ENCODE peak calls at places on chromosomes 3 and 15, in seven cellular contexts. One of them, this sample, is unnamed.

GRCh38 chr3:184659797-184660301 is 52.0 kb downstream of the MAGEF1 start:
- DNase-seq in dorsolateral prefrontal cortex: no peak
- DNase-seq in astrocyte of the spinal cord: no peak
- DNase-seq in NCI-H446 treated with DMSO at 0.1 percent for 48 hours: no peak
- DNase-seq in Daoy: peak
- DNase-seq in activated naive CD4-positive, alpha-beta T cell treated with Interleukin-2 at 50 U/mL for 16 hours: no peak
- DNase-seq in ACHN: no peak
- DNase-seq in this sample: no peak

GRCh38 chr3:72408983-72409779 is 439.1 kb downstream of the SHQ1 start:
- DNase-seq in activated naive CD4-positive, alpha-beta T cell treated with Interleukin-2 at 50 U/mL for 16 hours: no peak
- DNase-seq in ACHN: no peak
- DNase-seq in Daoy: no peak
- DNase-seq in astrocyte of the spinal cord: no peak
- DNase-seq in NCI-H446 treated with DMSO at 0.1 percent for 48 hours: no peak
- DNase-seq in dorsolateral prefrontal cortex: no peak
- DNase-seq in this sample: no peak

GRCh38 chr15:74042603-74043424 is 39.5 kb downstream of the GOLGA6A start:
- DNase-seq in dorsolateral prefrontal cortex: no peak
- DNase-seq in Daoy: no peak
- DNase-seq in activated naive CD4-positive, alpha-beta T cell treated with Interleukin-2 at 50 U/mL for 16 hours: no peak
- DNase-seq in ACHN: no peak
- DNase-seq in NCI-H446 treated with DMSO at 0.1 percent for 48 hours: no peak
- DNase-seq in astrocyte of the spinal cord: no peak
- DNase-seq in this sample: no peak

GRCh38 chr15:65329298-65329990 is 25.0 kb downstream of the RNU5B-1 start:
- DNase-seq in dorsolateral prefrontal cortex: no peak
- DNase-seq in Daoy: no peak
- DNase-seq in NCI-H446 treated with DMSO at 0.1 percent for 48 hours: no peak
- DNase-seq in astrocyte of the spinal cord: no peak
- DNase-seq in activated naive CD4-positive, alpha-beta T cell treated with Interleukin-2 at 50 U/mL for 16 hours: no peak
- DNase-seq in ACHN: no peak
- DNase-seq in this sample: no peak

GRCh38 chr3:33658971-33659848 is 58.8 kb downstream of the CLASP2 start:
- DNase-seq in NCI-H446 treated with DMSO at 0.1 percent for 48 hours: peak
- DNase-seq in Daoy: peak
- DNase-seq in astrocyte of the spinal cord: peak
- DNase-seq in activated naive CD4-positive, alpha-beta T cell treated with Interleukin-2 at 50 U/mL for 16 hours: no peak
- DNase-seq in ACHN: no peak
- DNase-seq in dorsolateral prefrontal cortex: peak
- DNase-seq in this sample: peak

GRCh38 chr3:127534564-127534963 is 56.0 kb downstream of the TPRA1 start:
- DNase-seq in NCI-H446 treated with DMSO at 0.1 percent for 48 hours: no peak
- DNase-seq in ACHN: no peak
- DNase-seq in astrocyte of the spinal cord: no peak
- DNase-seq in Daoy: no peak
- DNase-seq in activated naive CD4-positive, alpha-beta T cell treated with Interleukin-2 at 50 U/mL for 16 hours: no peak
- DNase-seq in dorsolateral prefrontal cortex: no peak
- DNase-seq in this sample: no peak

GRCh38 chr15:70853855-70854668 is at the start of gene LARP6:
- DNase-seq in activated naive CD4-positive, alpha-beta T cell treated with Interleukin-2 at 50 U/mL for 16 hours: peak
- DNase-seq in astrocyte of the spinal cord: peak
- DNase-seq in Daoy: peak
- DNase-seq in ACHN: peak
- DNase-seq in dorsolateral prefrontal cortex: peak
- DNase-seq in NCI-H446 treated with DMSO at 0.1 percent for 48 hours: no peak
- DNase-seq in this sample: peak

GRCh38 chr3:177561365-177561764 is 364.1 kb upstream of the TBL1XR1 start:
- DNase-seq in NCI-H446 treated with DMSO at 0.1 percent for 48 hours: no peak
- DNase-seq in ACHN: no peak
- DNase-seq in dorsolateral prefrontal cortex: no peak
- DNase-seq in astrocyte of the spinal cord: no peak
- DNase-seq in activated naive CD4-positive, alpha-beta T cell treated with Interleukin-2 at 50 U/mL for 16 hours: no peak
- DNase-seq in Daoy: no peak
- DNase-seq in this sample: no peak

GRCh38 chr3:10780922-10781321 is 35.1 kb upstream of the SLC6A11 start:
- DNase-seq in astrocyte of the spinal cord: no peak
- DNase-seq in dorsolateral prefrontal cortex: no peak
- DNase-seq in Daoy: no peak
- DNase-seq in ACHN: no peak
- DNase-seq in NCI-H446 treated with DMSO at 0.1 percent for 48 hours: no peak
- DNase-seq in activated naive CD4-positive, alpha-beta T cell treated with Interleukin-2 at 50 U/mL for 16 hours: no peak
- DNase-seq in this sample: no peak

GRCh38 chr3:8482263-8482662 is 19.4 kb upstream of the LMCD1 start:
- DNase-seq in ACHN: no peak
- DNase-seq in NCI-H446 treated with DMSO at 0.1 percent for 48 hours: no peak
- DNase-seq in astrocyte of the spinal cord: no peak
- DNase-seq in activated naive CD4-positive, alpha-beta T cell treated with Interleukin-2 at 50 U/mL for 16 hours: no peak
- DNase-seq in Daoy: no peak
- DNase-seq in dorsolateral prefrontal cortex: no peak
- DNase-seq in this sample: peak

GRCh38 chr3:108223928-108224327 is 1.7 kb upstream of the IFT57 start:
- DNase-seq in ACHN: no peak
- DNase-seq in astrocyte of the spinal cord: no peak
- DNase-seq in Daoy: no peak
- DNase-seq in dorsolateral prefrontal cortex: no peak
- DNase-seq in NCI-H446 treated with DMSO at 0.1 percent for 48 hours: no peak
- DNase-seq in activated naive CD4-positive, alpha-beta T cell treated with Interleukin-2 at 50 U/mL for 16 hours: no peak
- DNase-seq in this sample: peak

GRCh38 chr3:182490601-182491485 is 302.5 kb upstream of the ATP11B start:
- DNase-seq in activated naive CD4-positive, alpha-beta T cell treated with Interleukin-2 at 50 U/mL for 16 hours: no peak
- DNase-seq in NCI-H446 treated with DMSO at 0.1 percent for 48 hours: peak
- DNase-seq in Daoy: peak
- DNase-seq in dorsolateral prefrontal cortex: no peak
- DNase-seq in astrocyte of the spinal cord: peak
- DNase-seq in ACHN: peak
- DNase-seq in this sample: peak

GRCh38 chr3:195892355-195893120 is 15.8 kb downstream of the TNK2 start:
- DNase-seq in Daoy: peak
- DNase-seq in ACHN: no peak
- DNase-seq in astrocyte of the spinal cord: peak
- DNase-seq in dorsolateral prefrontal cortex: peak
- DNase-seq in activated naive CD4-positive, alpha-beta T cell treated with Interleukin-2 at 50 U/mL for 16 hours: no peak
- DNase-seq in NCI-H446 treated with DMSO at 0.1 percent for 48 hours: no peak
- DNase-seq in this sample: peak

GRCh38 chr3:191476053-191476787 is 15.3 kb downstream of the PYDC2 start:
- DNase-seq in astrocyte of the spinal cord: peak
- DNase-seq in NCI-H446 treated with DMSO at 0.1 percent for 48 hours: no peak
- DNase-seq in ACHN: no peak
- DNase-seq in activated naive CD4-positive, alpha-beta T cell treated with Interleukin-2 at 50 U/mL for 16 hours: no peak
- DNase-seq in Daoy: peak
- DNase-seq in dorsolateral prefrontal cortex: no peak
- DNase-seq in this sample: peak

GRCh38 chr3:127673191-127674098 is 693 bp downstream of the ABTB1 start:
- DNase-seq in NCI-H446 treated with DMSO at 0.1 percent for 48 hours: no peak
- DNase-seq in ACHN: peak
- DNase-seq in activated naive CD4-positive, alpha-beta T cell treated with Interleukin-2 at 50 U/mL for 16 hours: peak
- DNase-seq in astrocyte of the spinal cord: peak
- DNase-seq in dorsolateral prefrontal cortex: peak
- DNase-seq in Daoy: peak
- DNase-seq in this sample: peak

GRCh38 chr15:56869573-56869972 is 48.9 kb upstream of the TCF12 start:
- DNase-seq in astrocyte of the spinal cord: no peak
- DNase-seq in NCI-H446 treated with DMSO at 0.1 percent for 48 hours: no peak
- DNase-seq in activated naive CD4-positive, alpha-beta T cell treated with Interleukin-2 at 50 U/mL for 16 hours: peak
- DNase-seq in ACHN: peak
- DNase-seq in Daoy: peak
- DNase-seq in dorsolateral prefrontal cortex: peak
- DNase-seq in this sample: no peak

GRCh38 chr15:80942266-80942665 is 47.4 kb downstream of the MESD start:
- DNase-seq in astrocyte of the spinal cord: no peak
- DNase-seq in NCI-H446 treated with DMSO at 0.1 percent for 48 hours: no peak
- DNase-seq in Daoy: no peak
- DNase-seq in activated naive CD4-positive, alpha-beta T cell treated with Interleukin-2 at 50 U/mL for 16 hours: no peak
- DNase-seq in ACHN: no peak
- DNase-seq in dorsolateral prefrontal cortex: no peak
- DNase-seq in this sample: no peak

GRCh38 chr15:85805392-85805791 is 10.7 kb upstream of the KLHL25 start:
- DNase-seq in astrocyte of the spinal cord: no peak
- DNase-seq in NCI-H446 treated with DMSO at 0.1 percent for 48 hours: no peak
- DNase-seq in activated naive CD4-positive, alpha-beta T cell treated with Interleukin-2 at 50 U/mL for 16 hours: no peak
- DNase-seq in dorsolateral prefrontal cortex: no peak
- DNase-seq in Daoy: no peak
- DNase-seq in ACHN: no peak
- DNase-seq in this sample: no peak

GRCh38 chr15:41115652-41116115 is 396 bp downstream of the INO80 start:
- DNase-seq in dorsolateral prefrontal cortex: peak
- DNase-seq in astrocyte of the spinal cord: no peak
- DNase-seq in ACHN: peak
- DNase-seq in Daoy: peak
- DNase-seq in NCI-H446 treated with DMSO at 0.1 percent for 48 hours: no peak
- DNase-seq in activated naive CD4-positive, alpha-beta T cell treated with Interleukin-2 at 50 U/mL for 16 hours: peak
- DNase-seq in this sample: peak

GRCh38 chr3:176293277-176293676 is 904.0 kb downstream of the TBL1XR1 start:
- DNase-seq in NCI-H446 treated with DMSO at 0.1 percent for 48 hours: no peak
- DNase-seq in ACHN: no peak
- DNase-seq in dorsolateral prefrontal cortex: no peak
- DNase-seq in activated naive CD4-positive, alpha-beta T cell treated with Interleukin-2 at 50 U/mL for 16 hours: no peak
- DNase-seq in astrocyte of the spinal cord: no peak
- DNase-seq in Daoy: no peak
- DNase-seq in this sample: no peak

GRCh38 chr3:21094686-21095085 is 656.3 kb downstream of the ZNF385D start:
- DNase-seq in dorsolateral prefrontal cortex: no peak
- DNase-seq in astrocyte of the spinal cord: no peak
- DNase-seq in ACHN: no peak
- DNase-seq in NCI-H446 treated with DMSO at 0.1 percent for 48 hours: no peak
- DNase-seq in activated naive CD4-positive, alpha-beta T cell treated with Interleukin-2 at 50 U/mL for 16 hours: no peak
- DNase-seq in Daoy: no peak
- DNase-seq in this sample: no peak

GRCh38 chr3:122679467-122680291 is 960 bp upstream of the PARP14 start:
- DNase-seq in astrocyte of the spinal cord: no peak
- DNase-seq in dorsolateral prefrontal cortex: no peak
- DNase-seq in Daoy: peak
- DNase-seq in NCI-H446 treated with DMSO at 0.1 percent for 48 hours: no peak
- DNase-seq in activated naive CD4-positive, alpha-beta T cell treated with Interleukin-2 at 50 U/mL for 16 hours: peak
- DNase-seq in ACHN: peak
- DNase-seq in this sample: peak

GRCh38 chr3:27659279-27660021 is 62.7 kb downstream of the EOMES start:
- DNase-seq in astrocyte of the spinal cord: peak
- DNase-seq in NCI-H446 treated with DMSO at 0.1 percent for 48 hours: peak
- DNase-seq in dorsolateral prefrontal cortex: no peak
- DNase-seq in ACHN: peak
- DNase-seq in Daoy: peak
- DNase-seq in activated naive CD4-positive, alpha-beta T cell treated with Interleukin-2 at 50 U/mL for 16 hours: peak
- DNase-seq in this sample: peak

GRCh38 chr3:195771651-195772300 is 40.0 kb downstream of the MUC4 start:
- DNase-seq in dorsolateral prefrontal cortex: no peak
- DNase-seq in NCI-H446 treated with DMSO at 0.1 percent for 48 hours: no peak
- DNase-seq in activated naive CD4-positive, alpha-beta T cell treated with Interleukin-2 at 50 U/mL for 16 hours: no peak
- DNase-seq in ACHN: no peak
- DNase-seq in astrocyte of the spinal cord: no peak
- DNase-seq in Daoy: no peak
- DNase-seq in this sample: no peak